ENCODE peak calls at places on chromosomes 4 and X, in ten cellular contexts. U is HFF-Myc; T is cardiac fibroblast; P is skeletal muscle cell; S is lower leg skin; N is GM12865; W is lower lobe of right lung; H is CD4-positive, CD25-positive, alpha-beta regulatory T cell; I is adipocyte; X is NB4. Z is an unnamed sample.

GRCh38 chr4:41426523-41426922 is 111.4 kb upstream of the LIMCH1 start:
- DNase-seq in U (no peak), T (no peak), P (no peak), S (no peak), N (no peak), W (no peak), H (no peak), I (peak), X (no peak), Z (no peak)

GRCh38 chr4:55819634-55820033 is at the start of gene EXOC1L:
- DNase-seq in U (no peak), T (peak), P (no peak), S (no peak), N (no peak), W (no peak), H (no peak), I (peak), X (peak), Z (no peak)

GRCh38 chr4:41930139-41930831 is 4.9 kb upstream of the TMEM33 start:
- DNase-seq in U (no peak), T (no peak), P (no peak), S (no peak), N (no peak), W (no peak), H (no peak), I (no peak), X (no peak), Z (no peak)

GRCh38 chr4:94412019-94413017 is 39.4 kb upstream of the PDLIM5 start:
- DNase-seq in U (peak), T (peak), P (peak), S (no peak), N (no peak), W (no peak), H (no peak), I (peak), X (no peak), Z (peak)

GRCh38 chrX:153621949-153622598 is 23.1 kb upstream of the CCNQ start:
- DNase-seq in U (no peak), T (no peak), P (no peak), S (no peak), N (no peak), W (peak), H (no peak), I (no peak), X (no peak), Z (no peak)

GRCh38 chrX:404656-405055 is 17.9 kb upstream of the PPP2R3B start:
- DNase-seq in U (no peak), T (no peak), P (no peak), S (no peak), N (no peak), W (no peak), H (no peak), I (no peak), X (no peak), Z (no peak)

GRCh38 chr4:1169171-1169671 is 3.2 kb downstream of the SPON2 start:
- DNase-seq in U (no peak), T (no peak), P (no peak), S (no peak), N (no peak), W (peak), H (no peak), I (no peak), X (no peak), Z (no peak)

GRCh38 chr4:52376107-52376704 is 282.9 kb downstream of the USP46 start:
- DNase-seq in U (peak), T (peak), P (peak), S (no peak), N (peak), W (no peak), H (peak), I (peak), X (peak), Z (peak)

GRCh38 chr4:4386296-4386735 is 586 bp upstream of the NSG1 start:
- DNase-seq in U (no peak), T (peak), P (no peak), S (no peak), N (no peak), W (no peak), H (peak), I (peak), X (no peak), Z (no peak)

GRCh38 chrX:48086119-48086518 is 14.7 kb upstream of the ZNF630 start:
- DNase-seq in U (no peak), T (peak), P (no peak), S (no peak), N (no peak), W (no peak), H (no peak), I (no peak), X (no peak), Z (no peak)

GRCh38 chrX:51891821-51892551 is 1.4 kb upstream of the MAGED1 start:
- DNase-seq in U (peak), T (peak), P (peak), S (no peak), N (peak), W (no peak), H (no peak), I (peak), X (peak), Z (no peak)

GRCh38 chrX:1946974-1947373 is 332.1 kb downstream of the ASMT start:
- DNase-seq in U (no peak), T (no peak), P (no peak), S (peak), N (no peak), W (no peak), H (no peak), I (no peak), X (no peak), Z (no peak)

GRCh38 chr4:169410839-169411770 is 140.3 kb upstream of the SH3RF1 start:
- DNase-seq in U (peak), T (peak), P (peak), S (no peak), N (peak), W (no peak), H (peak), I (peak), X (peak), Z (peak)

GRCh38 chr4:112053825-112054224 is 91.4 kb upstream of the FAM241A start:
- DNase-seq in U (no peak), T (no peak), P (no peak), S (no peak), N (no peak), W (no peak), H (no peak), I (no peak), X (no peak), Z (no peak)

GRCh38 chr4:30068234-30068633 is 651.9 kb upstream of the PCDH7 start:
- DNase-seq in U (no peak), T (peak), P (no peak), S (peak), N (peak), W (no peak), H (no peak), I (no peak), X (peak), Z (no peak)

GRCh38 chr4:2292679-2293108 is 30.8 kb upstream of the MXD4 start:
- DNase-seq in U (peak), T (peak), P (no peak), S (no peak), N (no peak), W (no peak), H (no peak), I (peak), X (no peak), Z (no peak)

GRCh38 chr4:165502919-165503907 is 124.4 kb downstream of the CPE start:
- DNase-seq in U (no peak), T (peak), P (no peak), S (no peak), N (no peak), W (no peak), H (no peak), I (peak), X (no peak), Z (no peak)

GRCh38 chrX:39850209-39850608 is 247.5 kb downstream of the BCOR start:
- DNase-seq in U (no peak), T (no peak), P (no peak), S (no peak), N (no peak), W (no peak), H (no peak), I (no peak), X (no peak), Z (no peak)

GRCh38 chr4:66569228-66569627 is 898.9 kb upstream of the EPHA5 start:
- DNase-seq in U (no peak), T (no peak), P (no peak), S (no peak), N (no peak), W (no peak), H (no peak), I (no peak), X (no peak), Z (no peak)

GRCh38 chr4:46388860-46389259 is 1.1 kb downstream of the GABRA2 start:
- DNase-seq in U (no peak), T (no peak), P (no peak), S (no peak), N (no peak), W (no peak), H (no peak), I (no peak), X (no peak), Z (no peak)

GRCh38 chr4:186203391-186203802 is 12.0 kb downstream of the CYP4V2 start:
- DNase-seq in U (no peak), T (no peak), P (no peak), S (no peak), N (no peak), W (no peak), H (no peak), I (no peak), X (no peak), Z (no peak)

GRCh38 chrX:54042609-54043010 is 1.7 kb downstream of the PHF8 start:
- DNase-seq in U (no peak), T (peak), P (no peak), S (no peak), N (peak), W (peak), H (peak), I (peak), X (peak), Z (peak)

GRCh38 chr4:2798399-2799301 is 5.8 kb downstream of the SH3BP2 start:
- DNase-seq in U (no peak), T (no peak), P (no peak), S (peak), N (peak), W (peak), H (peak), I (no peak), X (peak), Z (peak)

GRCh38 chrX:13046035-13046851 is 1.8 kb upstream of the FAM9C start:
- DNase-seq in U (no peak), T (no peak), P (no peak), S (no peak), N (peak), W (no peak), H (no peak), I (no peak), X (no peak), Z (no peak)

GRCh38 chrX:121975666-121976065 is 928.3 kb downstream of the GLUD2 start:
- DNase-seq in U (no peak), T (no peak), P (no peak), S (no peak), N (no peak), W (no peak), H (no peak), I (no peak), X (no peak), Z (no peak)

GRCh38 chrX:2894885-2895292 is 34.2 kb downstream of the ARSD start:
- DNase-seq in U (peak), T (no peak), P (peak), S (peak), N (no peak), W (no peak), H (no peak), I (peak), X (peak), Z (peak)

GRCh38 chrX:115892787-115893671 is 277.5 kb upstream of the AGTR2 start:
- DNase-seq in U (no peak), T (peak), P (no peak), S (peak), N (peak), W (no peak), H (peak), I (no peak), X (peak), Z (peak)

GRCh38 chr4:38069271-38069760 is 109.1 kb downstream of the PTTG2 start:
- DNase-seq in U (no peak), T (peak), P (no peak), S (peak), N (peak), W (no peak), H (peak), I (no peak), X (peak), Z (peak)

GRCh38 chr4:76485450-76485849 is 50.4 kb downstream of the SHROOM3 start:
- DNase-seq in U (no peak), T (peak), P (no peak), S (no peak), N (no peak), W (no peak), H (no peak), I (no peak), X (no peak), Z (peak)

GRCh38 chr4:140049024-140049923 is 104.7 kb downstream of the MAML3 start:
- DNase-seq in U (no peak), T (peak), P (no peak), S (no peak), N (peak), W (no peak), H (peak), I (peak), X (peak), Z (peak)

GRCh38 chr4:140052050-140052449 is 101.9 kb downstream of the MAML3 start:
- DNase-seq in U (no peak), T (peak), P (no peak), S (no peak), N (peak), W (peak), H (peak), I (peak), X (peak), Z (peak)

GRCh38 chr4:140047781-140048180 is 106.2 kb downstream of the MAML3 start:
- DNase-seq in U (no peak), T (no peak), P (no peak), S (no peak), N (no peak), W (no peak), H (no peak), I (no peak), X (no peak), Z (no peak)

GRCh38 chr4:140048419-140049022 is 105.5 kb downstream of the MAML3 start:
- DNase-seq in U (no peak), T (no peak), P (no peak), S (no peak), N (no peak), W (no peak), H (no peak), I (no peak), X (no peak), Z (no peak)

DNA sequence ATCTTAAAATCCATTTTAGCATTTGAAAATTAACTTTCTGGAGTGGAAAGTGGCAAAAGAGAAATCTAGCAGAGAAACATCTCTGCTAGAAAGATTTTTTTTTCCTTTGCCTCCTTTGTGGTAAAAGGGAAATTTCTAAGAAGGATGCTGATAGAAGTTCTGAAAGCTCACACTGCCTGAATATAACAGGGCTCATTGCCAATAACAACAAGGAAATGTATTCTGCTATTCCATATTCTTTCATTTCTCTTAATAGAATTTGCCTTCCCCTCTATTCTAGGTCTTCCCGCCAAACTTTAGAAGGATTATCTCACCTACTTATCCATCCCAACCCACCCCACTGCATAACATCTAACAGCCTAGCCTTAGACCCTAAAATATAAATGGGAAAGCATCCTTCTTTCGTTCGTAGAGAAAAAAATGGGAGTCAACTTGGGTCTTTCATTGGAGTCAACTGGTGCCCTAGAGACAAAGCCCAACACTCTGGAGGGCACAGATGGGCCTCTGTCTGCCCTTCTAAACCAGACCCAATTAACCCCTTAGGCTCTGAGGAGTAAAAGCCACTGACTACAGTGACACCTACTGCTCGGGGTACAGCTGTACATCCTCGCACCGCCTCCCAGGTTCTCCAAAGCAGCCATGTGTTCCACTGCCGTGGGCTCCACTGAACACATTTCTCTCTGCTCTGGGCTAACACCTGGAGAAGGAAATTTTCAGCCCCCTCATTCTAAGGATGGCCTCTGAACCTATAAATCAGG is 103.9 kb downstream of the MAML3 start:
- DNase-seq in U (no peak), T (peak), P (no peak), S (no peak), N (peak), W (no peak), H (no peak), I (peak), X (peak), Z (no peak)
- H3K4me3 ChIP-seq in U (no peak), T (peak), P (no peak), S (no peak), N (no peak), W (peak), H (peak), I (peak), X (no peak), Z (no peak)

GRCh38 chr4:127856485-127857447 is 23.9 kb upstream of the PLK4 start:
- DNase-seq in U (peak), T (peak), P (peak), S (no peak), N (peak), W (no peak), H (no peak), I (peak), X (no peak), Z (no peak)
- H3K4me3 ChIP-seq in U (no peak), T (no peak), P (no peak), S (no peak), N (peak), W (no peak), H (no peak), I (no peak), X (no peak), Z (no peak)

DNA sequence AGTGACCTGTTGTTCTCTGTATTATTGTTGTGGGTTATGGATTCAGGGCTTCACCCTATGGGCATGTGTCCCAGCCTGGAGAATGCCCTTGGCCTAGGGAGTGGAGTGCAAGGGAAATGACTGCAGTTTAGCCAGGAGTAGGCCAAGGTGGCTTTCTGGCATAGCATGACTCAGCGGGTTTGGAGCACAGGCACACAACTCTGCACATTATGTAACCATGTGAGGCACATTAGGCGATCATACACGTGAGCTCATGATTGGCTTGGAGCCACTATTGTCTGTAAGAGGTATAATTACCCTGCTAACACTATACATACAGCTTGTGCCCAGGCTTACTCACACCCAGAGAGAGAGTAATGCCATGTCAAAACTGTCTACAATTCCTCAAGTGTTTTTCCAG is 35.1 kb upstream of the TACR3 start:
- DNase-seq in U (no peak), T (peak), P (no peak), S (no peak), N (no peak), W (no peak), H (no peak), I (no peak), X (peak), Z (no peak)
- H3K4me3 ChIP-seq in U (no peak), T (no peak), P (no peak), S (no peak), N (no peak), W (no peak), H (no peak), I (no peak), X (no peak), Z (no peak)

GRCh38 chrX:10615931-10616780 is 4.2 kb downstream of the MID1 start:
- DNase-seq in U (no peak), T (peak), P (no peak), S (no peak), N (peak), W (no peak), H (peak), I (peak), X (peak), Z (peak)
- H3K4me3 ChIP-seq in U (peak), T (no peak), P (no peak), S (no peak), N (no peak), W (no peak), H (no peak), I (peak), X (no peak), Z (no peak)

GRCh38 chr4:77820836-77821561 is 1.8 kb upstream of the CNOT6L start:
- DNase-seq in U (no peak), T (no peak), P (no peak), S (no peak), N (peak), W (no peak), H (peak), I (peak), X (peak), Z (peak)

GRCh38 chr4:77819836-77820679 is 890 bp upstream of the CNOT6L start:
- DNase-seq in U (peak), T (peak), P (peak), S (peak), N (peak), W (peak), H (peak), I (peak), X (peak), Z (peak)

GRCh38 chr4:77819409-77819835 is 254 bp upstream of the CNOT6L start:
- DNase-seq in U (no peak), T (no peak), P (no peak), S (no peak), N (no peak), W (no peak), H (no peak), I (peak), X (no peak), Z (no peak)

GRCh38 chr4:77818667-77819408 is at the start of gene CNOT6L:
- DNase-seq in U (no peak), T (peak), P (peak), S (peak), N (peak), W (peak), H (peak), I (peak), X (peak), Z (peak)

GRCh38 chr4:77821775-77822174 is 2.6 kb upstream of the CNOT6L start:
- DNase-seq in U (no peak), T (no peak), P (no peak), S (no peak), N (peak), W (no peak), H (peak), I (no peak), X (peak), Z (no peak)
- H3K4me3 ChIP-seq in U (no peak), T (no peak), P (no peak), S (no peak), N (peak), W (no peak), H (peak), I (no peak), X (no peak), Z (no peak)

GRCh38 chr4:8199594-8200301 is 658 bp downstream of the SH3TC1 start:
- DNase-seq in U (no peak), T (no peak), P (no peak), S (no peak), N (peak), W (no peak), H (peak), I (no peak), X (no peak), Z (no peak)

GRCh38 chr4:8202108-8202507 is 3.0 kb downstream of the SH3TC1 start:
- DNase-seq in U (no peak), T (no peak), P (no peak), S (no peak), N (no peak), W (no peak), H (no peak), I (no peak), X (no peak), Z (no peak)

GRCh38 chr4:8198906-8199593 is at the start of gene SH3TC1:
- DNase-seq in U (no peak), T (peak), P (peak), S (peak), N (peak), W (peak), H (peak), I (peak), X (peak), Z (peak)

GRCh38 chr4:8201341-8201781 is 2.3 kb downstream of the SH3TC1 start:
- DNase-seq in U (no peak), T (no peak), P (no peak), S (no peak), N (peak), W (no peak), H (peak), I (no peak), X (peak), Z (no peak)

GRCh38 chr4:8200302-8200975 is 1.3 kb downstream of the SH3TC1 start:
- DNase-seq in U (no peak), T (peak), P (no peak), S (peak), N (peak), W (peak), H (peak), I (no peak), X (no peak), Z (no peak)
- H3K4me3 ChIP-seq in U (no peak), T (peak), P (no peak), S (peak), N (peak), W (peak), H (peak), I (peak), X (no peak), Z (peak)

Z was measured in colonic mucosa.